ENCODE peak calls at places on chromosome 17, in five cellular contexts. E is stomach, W is transverse colon, Q is HCT116, F is prostate gland. O is an unnamed sample. For H3K4me1, the result is how much of the 10 kb centered on the place peaks cover.

GRCh38 chr17:29291163-29291752 is 2.7 kb downstream of the NUFIP2 start:
- DNase-seq in E (no peak), W (no peak), Q (peak), F (peak), O (no peak)

GRCh38 chr17:63946440-63947363 is 14.6 kb upstream of the CD79B start:
- DNase-seq in E (peak), W (peak), Q (peak), F (peak), O (no peak)

GRCh38 chr17:9022553-9023388 is 1.5 kb downstream of the NTN1 start:
- DNase-seq in E (no peak), W (no peak), Q (no peak), F (no peak), O (no peak)

GRCh38 chr17:8467527-8467926 is 31.8 kb downstream of the NDEL1 start:
- DNase-seq in E (no peak), W (no peak), Q (no peak), F (no peak), O (no peak)

GRCh38 chr17:28684963-28685362 is 23.0 kb downstream of the SUPT6H start:
- DNase-seq in E (no peak), W (peak), Q (no peak), F (peak), O (no peak)

GRCh38 chr17:27345141-27345904 is 51.4 kb downstream of the WSB1 start:
- DNase-seq in E (no peak), W (no peak), Q (no peak), F (peak), O (no peak)

GRCh38 chr17:7932949-7933348 is 943 bp downstream of the CNTROB start:
- DNase-seq in E (peak), W (peak), Q (no peak), F (no peak), O (peak)

GRCh38 chr17:38970804-38971203 is 3.6 kb upstream of the FBXO47 start:
- DNase-seq in E (no peak), W (no peak), Q (no peak), F (no peak), O (no peak)

GRCh38 chr17:42342242-42343008 is 45.8 kb downstream of the STAT3 start:
- DNase-seq in E (no peak), W (no peak), Q (no peak), F (no peak), O (no peak)

GRCh38 chr17:31843382-31843780 is 15.7 kb downstream of the COPRS start:
- DNase-seq in E (no peak), W (no peak), Q (no peak), F (no peak), O (no peak)

GRCh38 chr17:29133146-29133713 is 47.0 kb downstream of the MYO18A start:
- DNase-seq in E (no peak), W (no peak), Q (no peak), F (no peak), O (no peak)

GRCh38 chr17:69450857-69451410 is 36.4 kb downstream of the MAP2K6 start:
- DNase-seq in E (no peak), W (no peak), Q (no peak), F (no peak), O (no peak)

GRCh38 chr17:38425744-38426143 is 2.5 kb upstream of the ARHGAP23 start:
- DNase-seq in E (no peak), W (no peak), Q (no peak), F (no peak), O (no peak)

GRCh38 chr17:80008383-80008840 is 27.3 kb downstream of the TBC1D16 start:
- DNase-seq in E (peak), W (peak), Q (peak), F (peak), O (peak)

GRCh38 chr17:67481808-67482207 is 104.7 kb downstream of the PITPNC1 start:
- DNase-seq in E (no peak), W (no peak), Q (no peak), F (no peak), O (no peak)
- H3K4me1 ChIP-seq in E (under half), W (under half), Q (under half), F (under half), O (under half)

GRCh38 chr17:59840908-59841666 is 51.7 kb downstream of the TUBD1 start:
- DNase-seq in E (no peak), W (no peak), Q (no peak), F (no peak), O (no peak)

GRCh38 chr17:59837362-59838195 is 55.2 kb downstream of the TUBD1 start:
- DNase-seq in E (peak), W (peak), Q (peak), F (peak), O (peak)

GRCh38 chr17:59838196-59838911 is 54.4 kb downstream of the TUBD1 start:
- DNase-seq in E (no peak), W (no peak), Q (no peak), F (no peak), O (no peak)

GRCh38 chr17:59840329-59840907 is 52.3 kb downstream of the TUBD1 start:
- DNase-seq in E (no peak), W (no peak), Q (no peak), F (no peak), O (no peak)

GRCh38 chr17:59839646-59840328 is 53.0 kb downstream of the TUBD1 start:
- DNase-seq in E (no peak), W (no peak), Q (no peak), F (no peak), O (no peak)
- TF ChIP-seq POLR2AphosphoS5 in E (no peak), W (peak), Q (peak), F (peak), O (no peak)

GRCh38 chr17:17749921-17750320 is 68.7 kb downstream of the RAI1 start:
- DNase-seq in E (peak), W (peak), Q (peak), F (no peak), O (no peak)
- H3K4me1 ChIP-seq in E (half or more), W (under half), Q (under half), F (under half), O (under half)

GRCh38 chr17:81246679-81247338 is 7.7 kb downstream of the NDUFAF8 start:
- DNase-seq in E (no peak), W (no peak), Q (no peak), F (no peak), O (no peak)
- TF ChIP-seq POLR2AphosphoS5 in E (no peak), W (no peak), Q (no peak), F (no peak), O (no peak)

GRCh38 chr17:57877803-57878202 is 28.0 kb upstream of the MRPS23 start:
- DNase-seq in E (no peak), W (no peak), Q (no peak), F (no peak), O (no peak)
- H3K4me1 ChIP-seq in E (half or more), W (under half), Q (half or more), F (under half), O (under half)

GRCh38 chr17:4534928-4535666 is 20.1 kb downstream of the MYBBP1A start:
- DNase-seq in E (no peak), W (no peak), Q (no peak), F (no peak), O (no peak)
- TF ChIP-seq POLR2AphosphoS5 in E (no peak), W (no peak), Q (no peak), F (no peak), O (no peak)

DNA sequence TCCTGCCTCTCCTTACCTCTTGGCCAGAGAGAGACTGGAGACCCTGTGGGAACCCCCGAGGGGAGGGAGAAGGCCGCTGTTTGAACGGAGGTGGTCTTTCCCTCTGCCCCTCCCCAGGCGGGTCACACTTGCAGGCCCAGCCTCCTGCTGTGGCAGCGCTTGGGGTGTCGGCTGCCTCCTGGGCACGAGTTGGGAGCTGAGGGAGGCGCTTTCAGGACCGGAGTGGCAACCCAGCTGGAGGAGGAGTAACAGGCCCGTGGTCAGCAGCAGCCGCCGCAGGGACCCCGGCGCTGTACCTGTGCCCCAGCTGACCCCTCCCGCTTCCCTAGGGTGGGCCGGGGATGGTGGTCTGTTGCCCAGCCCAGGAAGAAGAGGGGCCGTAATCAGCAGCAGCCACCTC is 278.3 kb downstream of the SEC14L1 start:
- DNase-seq in E (no peak), W (no peak), Q (no peak), F (no peak), O (no peak)
- H3K4me1 ChIP-seq in E (half or more), W (under half), Q (under half), F (under half), O (under half)

GRCh38 chr17:72122668-72123495 is 2.1 kb downstream of the SOX9 start:
- DNase-seq in E (peak), W (peak), Q (no peak), F (no peak), O (no peak)
- TF ChIP-seq POLR2AphosphoS5 in E (no peak), W (no peak), Q (no peak), F (no peak), O (no peak)

GRCh38 chr17:40582328-40582901 is 17.1 kb upstream of the CCR7 start:
- DNase-seq in E (peak), W (peak), Q (no peak), F (peak), O (peak)
- H3K4me1 ChIP-seq in E (under half), W (under half), Q (under half), F (under half), O (under half)

GRCh38 chr17:58303981-58304734 is 23.4 kb upstream of the MPO start:
- DNase-seq in E (peak), W (peak), Q (peak), F (no peak), O (no peak)
- TF ChIP-seq POLR2AphosphoS5 in E (no peak), W (no peak), Q (no peak), F (no peak), O (no peak)